ENCODE peak calls at places on chromosomes 16 and 17, in ten cellular contexts. V is NCI-H1417 treated with DMSO at 0.1 percent for 48 hours; D is astrocyte of the spinal cord; X is nucleus accumbens; R is stimulated activated CD8-positive, alpha-beta memory T cell treated with anti-CD3 and anti-CD28 coated beads, Interleukin-12 subunit alpha, Interleukin-12 subunit beta, amount 100 ng/mL, for 4 hours; T is retina; H is KG1; P is WTC11; A is Caki2; J is HTR-8/SVneo. Q is an unnamed sample.

GRCh38 chr16:57781741-57782606 is 20.3 kb downstream of the KIFC3 start:
- DNase-seq in H (no peak), D (peak), V (no peak), R (no peak), J (no peak), A (no peak), P (no peak), X (no peak), T (no peak), Q (no peak)

GRCh38 chr16:11386791-11387546 is 41.7 kb downstream of the RMI2 start:
- DNase-seq in H (no peak), J (no peak), P (peak), V (no peak), R (no peak), X (no peak), T (peak), A (no peak), D (peak), Q (no peak)

GRCh38 chr16:7997966-7998365 is 592.3 kb downstream of the TMEM114 start:
- DNase-seq in A (no peak), J (no peak), H (no peak), R (no peak), T (no peak), D (no peak), V (no peak), P (no peak), X (no peak), Q (no peak)

GRCh38 chr17:50482110-50482509 is 3.5 kb downstream of the RSAD1 start:
- DNase-seq in X (no peak), P (no peak), A (no peak), D (no peak), V (no peak), H (no peak), R (no peak), J (no peak), T (no peak), Q (no peak)

GRCh38 chr17:40678902-40679522 is 14.0 kb upstream of the KRT222 start:
- DNase-seq in H (no peak), R (no peak), X (no peak), D (no peak), J (no peak), P (no peak), T (no peak), A (peak), V (no peak), Q (no peak)

GRCh38 chr17:47275245-47275984 is 21.8 kb downstream of the ITGB3 start:
- DNase-seq in R (no peak), A (no peak), V (no peak), P (peak), D (peak), H (no peak), X (no peak), T (peak), J (no peak), Q (no peak)

GRCh38 chr17:8470447-8471047 is 34.9 kb downstream of the NDEL1 start:
- DNase-seq in P (no peak), X (no peak), R (no peak), A (peak), T (no peak), H (no peak), V (no peak), J (no peak), D (peak), Q (peak)

GRCh38 chr16:51773491-51773890 is 622.4 kb upstream of the SALL1 start:
- DNase-seq in P (peak), X (no peak), D (no peak), A (no peak), T (no peak), R (no peak), J (no peak), H (no peak), V (no peak), Q (no peak)

GRCh38 chr16:53541326-53541725 is 38.3 kb upstream of the AKTIP start:
- DNase-seq in P (no peak), V (no peak), R (no peak), A (no peak), T (no peak), J (no peak), H (no peak), D (peak), X (no peak), Q (no peak)

GRCh38 chr17:4973431-4973830 is 5.8 kb upstream of the SPAG7 start:
- DNase-seq in H (no peak), J (no peak), A (no peak), D (no peak), T (no peak), X (no peak), R (no peak), V (no peak), P (no peak), Q (no peak)

GRCh38 chr16:14375132-14375491 is 254.9 kb downstream of the PARN start:
- DNase-seq in V (no peak), R (no peak), H (no peak), J (no peak), T (no peak), D (no peak), X (no peak), A (no peak), P (no peak), Q (no peak)

GRCh38 chr17:82304826-82305726 is 12.3 kb downstream of the CD7 start:
- DNase-seq in T (peak), X (no peak), A (no peak), H (no peak), D (no peak), V (no peak), P (no peak), J (no peak), R (no peak), Q (no peak)

GRCh38 chr16:66408181-66409048 is 18.7 kb upstream of the BEAN1 start:
- DNase-seq in R (no peak), V (no peak), P (no peak), A (peak), T (no peak), D (peak), H (peak), J (no peak), X (no peak), Q (no peak)

GRCh38 chr17:36481829-36482228 is 4.7 kb upstream of the ZNHIT3 start:
- DNase-seq in T (no peak), H (no peak), P (no peak), A (no peak), D (no peak), V (no peak), R (no peak), X (no peak), J (no peak), Q (no peak)

GRCh38 chr16:85699628-85700027 is 10.9 kb upstream of the GINS2 start:
- DNase-seq in J (no peak), X (peak), A (peak), H (no peak), T (no peak), V (no peak), P (no peak), R (no peak), D (peak), Q (no peak)